ENCODE peak calls at places on chromosomes 4 and X, in six cellular contexts. A is mucosa of descending colon, C is A549, S is breast epithelium, P is cardiac muscle cell, D is HCT116. J is an unnamed sample.

GRCh38 chr4:55409468-55410171 is 13.9 kb downstream of the TMEM165 start:
- DNase-seq in A (no peak), C (no peak), S (no peak), P (peak), D (no peak), J (peak)

GRCh38 chr4:186228514-186228894 is 1.2 kb downstream of the KLKB1 start:
- DNase-seq in A (no peak), C (no peak), S (no peak), P (no peak), D (no peak), J (no peak)

GRCh38 chr4:89518259-89518658 is 210.7 kb upstream of the GPRIN3 start:
- DNase-seq in A (no peak), C (no peak), S (no peak), P (no peak), D (no peak), J (no peak)

GRCh38 chr4:20391224-20391623 is 139.5 kb downstream of the SLIT2 start:
- DNase-seq in A (no peak), C (no peak), S (no peak), P (no peak), D (no peak), J (peak)

GRCh38 chr4:123667496-123667895 is 270.9 kb downstream of the SPRY1 start:
- DNase-seq in A (no peak), C (no peak), S (no peak), P (no peak), D (no peak), J (peak)

GRCh38 chr4:2141762-2142520 is 82.8 kb downstream of the NAT8L start:
- DNase-seq in A (no peak), C (no peak), S (no peak), P (no peak), D (no peak), J (peak)

GRCh38 chr4:86935833-86936721 is 1.3 kb downstream of the AFF1 start:
- DNase-seq in A (peak), C (peak), S (no peak), P (peak), D (peak), J (peak)

GRCh38 chrX:48957477-48957826 is at the start of gene OTUD5:
- DNase-seq in A (no peak), C (peak), S (no peak), P (no peak), D (no peak), J (no peak)

GRCh38 chr4:52721968-52722814 is 29.0 kb downstream of the ERVMER34-1 start:
- DNase-seq in A (peak), C (peak), S (peak), P (peak), D (peak), J (peak)

GRCh38 chrX:74080165-74080564 is 223.8 kb upstream of the ZCCHC13 start:
- DNase-seq in A (no peak), C (no peak), S (no peak), P (no peak), D (no peak), J (no peak)

GRCh38 chr4:120871173-120871572 is 51.4 kb downstream of the PRDM5 start:
- DNase-seq in A (no peak), C (no peak), S (no peak), P (no peak), D (no peak), J (no peak)

GRCh38 chr4:154516320-154516719 is 24.7 kb upstream of the DCHS2 start:
- DNase-seq in A (no peak), C (no peak), S (no peak), P (no peak), D (no peak), J (no peak)

GRCh38 chrX:29143756-29144155 is 556.5 kb downstream of the IL1RAPL1 start:
- DNase-seq in A (no peak), C (no peak), S (no peak), P (no peak), D (no peak), J (no peak)

GRCh38 chr4:72208421-72209075 is 176.7 kb downstream of the NPFFR2 start:
- DNase-seq in A (no peak), C (no peak), S (no peak), P (no peak), D (no peak), J (no peak)

GRCh38 chrX:18887177-18887820 is 96.6 kb downstream of the PHKA2 start:
- DNase-seq in A (peak), C (no peak), S (no peak), P (no peak), D (no peak), J (no peak)

GRCh38 chr4:37425857-37426256 is 181.3 kb downstream of the NWD2 start:
- DNase-seq in A (no peak), C (no peak), S (no peak), P (no peak), D (no peak), J (no peak)

GRCh38 chr4:37431417-37431743 is 186.8 kb downstream of the NWD2 start:
- DNase-seq in A (no peak), C (no peak), S (no peak), P (no peak), D (no peak), J (no peak)

GRCh38 chr4:37430718-37431416 is 186.3 kb downstream of the NWD2 start:
- DNase-seq in A (no peak), C (no peak), S (no peak), P (no peak), D (no peak), J (no peak)

GRCh38 chr4:37427193-37427592 is 182.7 kb downstream of the NWD2 start:
- DNase-seq in A (no peak), C (no peak), S (no peak), P (no peak), D (no peak), J (no peak)

GRCh38 chr4:37429906-37430305 is 185.4 kb downstream of the NWD2 start:
- DNase-seq in A (no peak), C (no peak), S (no peak), P (no peak), D (no peak), J (no peak)
- TF ChIP-seq CTCF in A (no peak), C (no peak), S (no peak), P (no peak), D (no peak), J (no peak)

DNA sequence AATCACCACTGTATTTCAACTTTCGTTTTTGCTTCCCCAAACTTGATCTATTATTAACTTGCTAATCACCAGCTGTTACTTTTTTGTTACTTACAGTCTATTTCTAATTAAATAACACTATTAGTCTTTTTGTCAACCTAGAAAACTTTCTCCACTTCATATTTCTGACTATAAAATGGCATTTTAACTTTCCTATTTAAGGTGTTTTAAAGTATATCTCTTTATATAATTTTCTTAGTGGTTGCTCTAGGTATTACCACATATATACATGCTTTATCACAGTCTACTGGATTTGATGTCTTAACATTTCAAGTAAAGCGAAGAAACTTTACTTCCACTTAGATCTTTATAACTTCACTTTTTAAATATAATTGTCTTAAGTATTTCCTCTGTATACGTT is 421.2 kb downstream of the DCAF12L2 start:
- DNase-seq in A (no peak), C (no peak), S (no peak), P (no peak), D (no peak), J (no peak)
- TF ChIP-seq CTCF in A (no peak), C (no peak), S (no peak), P (no peak), D (no peak), J (no peak)

GRCh38 chrX:15059488-15059887 is 186.3 kb downstream of the MOSPD2 start:
- DNase-seq in A (no peak), C (no peak), S (no peak), P (no peak), D (no peak), J (no peak)
- TF ChIP-seq CTCF in A (no peak), C (no peak), S (no peak), P (no peak), D (no peak), J (peak)

DNA sequence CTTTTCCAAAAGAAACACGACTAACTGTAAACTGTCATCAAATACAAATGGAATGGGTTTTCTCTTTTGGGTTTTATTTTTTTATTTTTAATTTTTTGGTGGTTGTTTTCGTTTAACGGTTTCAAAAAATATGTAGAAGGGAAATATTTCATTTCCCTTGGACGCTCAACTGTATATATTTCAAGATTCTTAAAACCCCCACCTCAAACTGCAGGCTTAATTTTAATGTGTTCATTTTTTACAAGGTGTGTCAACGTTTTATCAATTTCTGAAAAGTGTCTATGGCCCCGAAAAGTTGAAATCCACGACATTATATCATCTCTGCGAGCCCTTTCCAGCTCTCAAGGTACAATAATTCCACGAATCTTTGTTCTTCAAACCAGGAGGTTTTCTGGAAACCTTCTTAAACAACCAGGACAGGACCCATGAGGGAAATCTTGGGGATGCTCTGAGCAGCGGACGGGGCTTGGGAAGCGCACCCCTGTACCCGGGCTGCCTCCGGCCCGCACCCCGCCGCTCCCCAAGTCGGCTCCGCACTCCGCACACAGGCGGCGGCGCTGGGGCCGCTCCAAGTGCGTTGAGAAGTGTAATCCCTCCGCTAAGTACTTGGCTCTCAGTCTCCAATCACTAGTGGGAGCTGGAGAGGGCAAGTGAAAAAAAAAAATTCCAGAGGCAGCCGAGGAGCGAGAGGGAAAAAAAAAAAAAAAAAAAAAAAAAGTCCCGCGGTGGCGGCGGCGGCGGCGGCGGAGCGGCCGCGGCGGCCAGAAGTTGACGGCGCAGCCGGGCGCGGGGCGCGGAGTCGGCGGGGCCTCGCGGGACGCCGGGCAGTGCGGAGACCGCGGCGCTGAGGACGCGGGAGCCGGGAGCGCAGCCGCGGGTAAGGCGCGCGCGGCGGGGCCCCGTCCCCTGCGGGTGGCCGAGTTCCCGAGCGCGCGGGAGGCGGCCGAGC is at the start of gene BMPR1B:
- DNase-seq in A (peak), C (no peak), S (no peak), P (peak), D (no peak), J (peak)
- TF ChIP-seq CTCF in A (no peak), C (peak), S (no peak), P (no peak), D (no peak), J (peak)

GRCh38 chr4:133068083-133068482 is 81.0 kb upstream of the PCDH10 start:
- DNase-seq in A (no peak), C (no peak), S (no peak), P (no peak), D (no peak), J (no peak)
- TF ChIP-seq CTCF in A (no peak), C (no peak), S (no peak), P (no peak), D (no peak), J (no peak)

J was measured in astrocyte of the spinal cord.